ENCODE peak calls at places on chromosomes 11 and 22, in four cellular contexts. G is epithelial cell of proximal tubule, W is heart left ventricle, Q is bronchial epithelial cell. E is an unnamed sample.

GRCh38 chr22:43996170-43996980 is 27.7 kb upstream of the PARVB start:
- DNase-seq in Q (no peak), W (peak; percentile 58), G (no peak), E (no peak)

GRCh38 chr11:75487366-75487765 is 38.4 kb downstream of the GDPD5 start:
- DNase-seq in W (no peak), Q (no peak), G (no peak), E (no peak)

GRCh38 chr11:31870609-31871309 is 59.6 kb upstream of the PAX6 start:
- DNase-seq in Q (peak; percentile 38), W (peak; percentile 13), G (no peak), E (no peak)

GRCh38 chr11:16013649-16014275 is 342.6 kb downstream of the SOX6 start:
- DNase-seq in W (no peak), G (no peak), Q (no peak), E (no peak)

GRCh38 chr22:50627914-50628542 is at the start of gene ARSA:
- DNase-seq in W (peak; percentile 87), Q (peak; percentile 60), G (no peak), E (no peak)

GRCh38 chr11:83011333-83012167 is 60.1 kb downstream of the RAB30 start:
- DNase-seq in W (no peak), G (no peak), Q (no peak), E (no peak)

GRCh38 chr22:46362221-46362933 is 26.9 kb downstream of the TRMU start:
- DNase-seq in Q (no peak), G (no peak), W (no peak), E (peak; percentile 69)

GRCh38 chr22:39098026-39098425 is 982 bp downstream of the APOBEC3H start:
- DNase-seq in W (no peak), G (no peak), Q (no peak), E (peak; percentile 46)

GRCh38 chr22:30860176-30861105 is 108.1 kb downstream of the MORC2 start:
- DNase-seq in W (no peak), Q (no peak), G (no peak), E (no peak)

GRCh38 chr22:20869234-20869633 is 10.4 kb downstream of the SNAP29 start:
- DNase-seq in Q (no peak), G (no peak), W (no peak), E (no peak)

GRCh38 chr11:122910775-122911174 is 28.2 kb downstream of the JHY start:
- DNase-seq in Q (peak; percentile 47), G (no peak), W (no peak), E (no peak)

GRCh38 chr11:66815646-66816045 is 27.6 kb upstream of the RCE1 start:
- DNase-seq in G (no peak), W (no peak), Q (peak; percentile 65), E (no peak)

GRCh38 chr11:69746780-69747742 is 28.1 kb downstream of the FGF4 start:
- DNase-seq in Q (no peak), W (no peak), G (no peak), E (peak; percentile 72)

GRCh38 chr22:38196791-38197429 is 4.9 kb upstream of the MAFF start:
- DNase-seq in W (no peak), G (no peak), Q (no peak), E (no peak)

GRCh38 chr11:61545341-61545740 is 35.5 kb downstream of the SYT7 start:
- DNase-seq in Q (no peak), W (no peak), G (no peak), E (no peak)
- TF ChIP-seq CTCF in Q (peak; percentile 42), W (no peak), G (peak; percentile 76), E (peak; percentile 66)

DNA sequence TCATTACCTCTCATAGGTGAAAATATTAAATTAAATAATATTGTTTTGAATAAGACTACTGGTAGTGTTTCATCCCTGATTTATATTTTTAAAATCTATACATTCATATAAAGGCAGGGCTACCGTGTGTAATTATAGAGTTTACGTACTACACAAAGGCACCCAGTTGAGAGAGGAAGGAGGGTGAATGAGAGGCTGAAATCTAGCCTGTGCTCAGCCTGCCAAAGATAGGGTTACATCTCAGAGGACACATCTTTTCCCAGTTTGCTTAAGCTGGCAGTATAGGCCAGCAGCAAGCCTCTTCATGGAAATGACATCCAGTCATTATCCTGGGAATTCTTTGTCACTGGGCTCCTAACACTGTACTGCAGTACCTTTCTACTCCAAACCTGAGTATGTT is 7.5 kb upstream of the B3GNT6 start:
- DNase-seq in W (no peak), G (no peak), Q (no peak), E (no peak)
- TF ChIP-seq CTCF in W (no peak), G (no peak), Q (no peak), E (no peak)

DNA sequence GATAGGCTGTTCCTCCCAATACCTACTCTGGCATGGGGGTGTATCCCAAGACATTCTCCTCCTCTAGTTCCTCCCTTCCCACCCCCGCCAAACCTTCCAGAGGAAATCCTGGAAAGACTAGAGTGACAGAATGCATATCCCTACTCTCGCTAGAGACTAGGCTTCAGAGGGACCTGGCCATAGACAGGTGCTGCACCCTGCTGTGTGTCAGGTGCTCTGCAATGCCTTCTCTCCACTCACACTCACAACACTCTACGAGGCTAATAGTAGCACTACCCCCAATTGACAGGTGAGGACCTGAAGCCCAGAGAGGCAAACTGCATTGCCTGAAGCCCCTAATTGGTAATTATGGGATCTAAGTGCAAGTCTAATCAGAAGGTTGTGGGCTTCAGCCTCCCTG is 46.2 kb upstream of the LMO1 start:
- DNase-seq in W (no peak), G (no peak), Q (peak; percentile 41), E (no peak)
- TF ChIP-seq CTCF in W (peak; percentile 23), G (peak; percentile 44), Q (peak; percentile 79), E (no peak)

GRCh38 chr11:10288881-10289764 is 4.9 kb downstream of the SBF2 start:
- DNase-seq in W (no peak), G (no peak), Q (no peak), E (no peak)
- TF ChIP-seq CTCF in W (no peak), G (no peak), Q (no peak), E (no peak)

DNA sequence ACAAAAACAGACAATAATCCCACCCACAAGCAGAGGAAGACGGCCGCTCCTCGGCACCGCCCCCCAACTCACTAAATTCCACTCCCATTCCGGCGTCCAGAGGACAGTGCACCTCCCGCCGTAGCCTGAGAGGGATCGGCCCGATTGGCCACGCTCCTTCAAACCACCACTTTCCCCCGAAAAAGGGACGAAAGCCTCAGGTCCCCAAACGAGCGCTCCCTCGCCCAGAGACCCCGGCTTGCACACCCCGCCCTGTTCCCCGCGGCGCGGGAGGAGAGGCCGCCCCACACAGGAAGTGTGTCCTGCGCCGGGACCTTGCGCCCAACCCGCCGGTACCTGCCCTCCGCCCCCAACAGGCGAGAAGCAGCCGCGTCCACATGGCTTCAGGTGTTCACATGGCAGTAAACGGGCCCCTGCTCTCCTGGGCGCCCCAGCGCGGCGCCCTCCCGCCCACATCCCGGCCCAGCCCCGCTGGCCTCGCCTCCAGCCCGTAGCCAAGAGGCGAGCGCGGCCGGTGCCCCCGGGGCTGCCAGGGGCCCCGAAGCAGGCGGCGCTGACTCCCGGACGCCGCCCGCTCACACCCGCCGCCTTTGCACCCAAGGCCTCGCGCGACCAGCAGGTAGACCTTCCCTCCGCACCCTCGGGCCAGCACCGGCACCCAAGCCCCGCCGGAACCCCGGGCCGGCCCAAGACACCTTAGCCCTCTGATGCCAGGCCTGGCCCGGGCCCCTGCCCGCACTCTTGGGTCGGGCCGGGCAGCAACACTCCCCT is 861 bp downstream of the TCF20 start:
- DNase-seq in Q (peak; percentile 62), W (peak; percentile 45), G (no peak), E (no peak)
- TF ChIP-seq CTCF in Q (peak; percentile 33), W (no peak), G (peak; percentile 19), E (peak; percentile 19)

GRCh38 chr22:42758929-42759629 is 38.4 kb upstream of the A4GALT start:
- DNase-seq in G (no peak), W (no peak), Q (peak; percentile 74), E (no peak)
- TF ChIP-seq CTCF in G (no peak), W (no peak), Q (no peak), E (no peak)

GRCh38 chr22:40716116-40716515 is 36.8 kb downstream of the MCHR1 start:
- DNase-seq in G (no peak), Q (no peak), W (no peak), E (no peak)
- TF ChIP-seq CTCF in G (no peak), Q (no peak), W (no peak), E (no peak)

E was measured in chondrocyte.